ENCODE peak calls at places on chromosomes 2 and 18, in seven cellular contexts. D is SJSA1; Q is stimulated activated CD4-positive, alpha-beta T cell treated with anti-CD3 and anti-CD28 coated beads, Interleukin-12 subunit alpha, Interleukin-12 subunit beta, amount 100 ng/mL, for 48 hours; J is NCI-H2029; A is T-helper 2 cell; Z is NCI-H187 treated with DMSO at 0.1 percent for 48 hours; C is NCI-H446 treated with DMSO at 0.1 percent for 48 hours. T is an unnamed sample.

GRCh38 chr18:48860276-48861180 is 90.2 kb downstream of the SMAD7 start:
- DNase-seq in D (no peak), Q (no peak), J (no peak), A (no peak), Z (no peak), C (peak), T (no peak)

GRCh38 chr2:118433566-118433965 is 345.3 kb downstream of the INSIG2 start:
- DNase-seq in D (no peak), Q (no peak), J (no peak), A (no peak), Z (no peak), C (no peak), T (no peak)

GRCh38 chr2:1504311-1504750 is 91.1 kb downstream of the TPO start:
- DNase-seq in D (no peak), Q (no peak), J (no peak), A (no peak), Z (no peak), C (no peak), T (no peak)

GRCh38 chr18:2104620-2105462 is 466.5 kb downstream of the METTL4 start:
- DNase-seq in D (peak), Q (peak), J (no peak), A (peak), Z (no peak), C (no peak), T (peak)

GRCh38 chr2:97663626-97663961 is 250 bp downstream of the ACTR1B start:
- DNase-seq in D (no peak), Q (no peak), J (no peak), A (no peak), Z (no peak), C (no peak), T (no peak)

GRCh38 chr2:212135739-212136138 is 402.9 kb downstream of the ERBB4 start:
- DNase-seq in D (no peak), Q (no peak), J (peak), A (no peak), Z (peak), C (peak), T (no peak)

GRCh38 chr2:175552902-175553301 is 371.4 kb upstream of the ATP5MC3 start:
- DNase-seq in D (no peak), Q (no peak), J (no peak), A (no peak), Z (no peak), C (no peak), T (no peak)

GRCh38 chr2:26401739-26402541 is at the start of gene DRC1:
- DNase-seq in D (peak), Q (peak), J (peak), A (no peak), Z (peak), C (no peak), T (peak)

GRCh38 chr2:163595033-163595432 is 140.8 kb downstream of the FIGN start:
- DNase-seq in D (no peak), Q (no peak), J (no peak), A (no peak), Z (no peak), C (no peak), T (no peak)

GRCh38 chr18:77124452-77124922 is 8.1 kb downstream of the MBP start:
- DNase-seq in D (no peak), Q (no peak), J (no peak), A (no peak), Z (no peak), C (no peak), T (no peak)

GRCh38 chr18:13796515-13796914 is 27.4 kb upstream of the MC5R start:
- DNase-seq in D (no peak), Q (no peak), J (no peak), A (no peak), Z (no peak), C (no peak), T (no peak)

GRCh38 chr18:13397504-13398163 is 179.1 kb downstream of the LDLRAD4 start:
- DNase-seq in D (no peak), Q (no peak), J (no peak), A (no peak), Z (no peak), C (no peak), T (no peak)

GRCh38 chr2:48927355-48927754 is 171.8 kb upstream of the LHCGR start:
- DNase-seq in D (no peak), Q (no peak), J (no peak), A (no peak), Z (no peak), C (no peak), T (no peak)

GRCh38 chr2:64678771-64679615 is 25.3 kb upstream of the SERTAD2 start:
- DNase-seq in D (peak), Q (no peak), J (no peak), A (no peak), Z (no peak), C (no peak), T (no peak)

GRCh38 chr2:38228753-38229152 is 148.3 kb downstream of the ATL2 start:
- DNase-seq in D (no peak), Q (no peak), J (no peak), A (no peak), Z (no peak), C (no peak), T (no peak)

GRCh38 chr2:29532451-29532850 is 388.9 kb downstream of the ALK start:
- DNase-seq in D (no peak), Q (no peak), J (no peak), A (no peak), Z (no peak), C (no peak), T (no peak)

GRCh38 chr18:58392336-58393000 is 236.4 kb downstream of the ALPK2 start:
- DNase-seq in D (no peak), Q (no peak), J (no peak), A (no peak), Z (no peak), C (no peak), T (peak)

GRCh38 chr2:102489646-102490045 is 16.6 kb downstream of the SLC9A4 start:
- DNase-seq in D (no peak), Q (no peak), J (no peak), A (no peak), Z (no peak), C (no peak), T (no peak)

GRCh38 chr2:196174424-196174823 is 3.0 kb upstream of the STK17B start:
- DNase-seq in D (no peak), Q (no peak), J (no peak), A (no peak), Z (no peak), C (no peak), T (peak)

GRCh38 chr2:72289283-72289682 is 141.6 kb upstream of the CYP26B1 start:
- DNase-seq in D (no peak), Q (no peak), J (no peak), A (no peak), Z (no peak), C (no peak), T (no peak)

GRCh38 chr2:39469807-39470206 is 32.7 kb upstream of the MAP4K3 start:
- DNase-seq in D (no peak), Q (no peak), J (no peak), A (no peak), Z (no peak), C (no peak), T (peak)

GRCh38 chr2:216694201-216694825 is 1.0 kb downstream of the IGFBP5 start:
- DNase-seq in D (peak), Q (no peak), J (peak), A (no peak), Z (no peak), C (no peak), T (peak)

GRCh38 chr18:32868424-32868823 is 95.6 kb upstream of the KLHL14 start:
- DNase-seq in D (no peak), Q (no peak), J (no peak), A (no peak), Z (no peak), C (no peak), T (no peak)

GRCh38 chr2:12685145-12685544 is 31.6 kb upstream of the TRIB2 start:
- DNase-seq in D (no peak), Q (no peak), J (no peak), A (no peak), Z (no peak), C (no peak), T (no peak)

GRCh38 chr2:43832457-43832856 is 6.2 kb downstream of the ABCG5 start:
- DNase-seq in D (no peak), Q (no peak), J (no peak), A (no peak), Z (no peak), C (no peak), T (no peak)

GRCh38 chr2:172639823-172640222 is 83.9 kb downstream of the PDK1 start:
- DNase-seq in D (peak), Q (no peak), J (no peak), A (no peak), Z (no peak), C (no peak), T (no peak)

GRCh38 chr2:174124171-174124570 is 124.2 kb downstream of the OLA1 start:
- DNase-seq in D (no peak), Q (no peak), J (no peak), A (no peak), Z (no peak), C (no peak), T (peak)

GRCh38 chr2:60109744-60110143 is 443.7 kb downstream of the BCL11A start:
- DNase-seq in D (no peak), Q (no peak), J (no peak), A (no peak), Z (no peak), C (no peak), T (no peak)

GRCh38 chr2:38797276-38797675 is 19.3 kb downstream of the GEMIN6 start:
- DNase-seq in D (no peak), Q (no peak), J (no peak), A (no peak), Z (no peak), C (no peak), T (no peak)

GRCh38 chr2:235157746-235158482 is 206.1 kb downstream of the SH3BP4 start:
- DNase-seq in D (no peak), Q (no peak), J (no peak), A (no peak), Z (no peak), C (no peak), T (no peak)

GRCh38 chr2:23445450-23445868 is 60.5 kb downstream of the KLHL29 start:
- DNase-seq in D (peak), Q (no peak), J (no peak), A (no peak), Z (no peak), C (no peak), T (no peak)

GRCh38 chr2:20930928-20931327 is 108.0 kb upstream of the LDAH start:
- DNase-seq in D (no peak), Q (no peak), J (no peak), A (no peak), Z (no peak), C (no peak), T (no peak)

GRCh38 chr18:39772155-39772919 is 2182.7 kb upstream of the PIK3C3 start:
- DNase-seq in D (no peak), Q (no peak), J (no peak), A (no peak), Z (no peak), C (peak), T (no peak)